ENCODE peak calls at places on chromosomes 3 and 15, in five cellular contexts. One of them, this sample, is unnamed.

GRCh38 chr15:36265422-36265821 is 314.0 kb upstream of the CDIN1 start:
- DNase-seq in heart right ventricle: no peak
- DNase-seq in breast epithelium: no peak
- DNase-seq in AG04450: no peak
- DNase-seq in A549: no peak
- DNase-seq in this sample: no peak

GRCh38 chr15:66859688-66860253 is 157.7 kb downstream of the SMAD6 start:
- DNase-seq in heart right ventricle: no peak
- DNase-seq in breast epithelium: no peak
- DNase-seq in AG04450: no peak
- DNase-seq in A549: no peak
- DNase-seq in this sample: no peak

GRCh38 chr3:70138606-70139005 is 139.1 kb downstream of the SAMMSON start:
- DNase-seq in heart right ventricle: no peak
- DNase-seq in breast epithelium: no peak
- DNase-seq in AG04450: no peak
- DNase-seq in A549: no peak
- DNase-seq in this sample: no peak

GRCh38 chr3:39505866-39506738 is 38.6 kb downstream of the MOBP start:
- DNase-seq in heart right ventricle: no peak
- DNase-seq in breast epithelium: no peak
- DNase-seq in AG04450: no peak
- DNase-seq in A549: no peak
- DNase-seq in this sample: no peak

GRCh38 chr3:24510030-24510648 is 15.5 kb upstream of the THRB start:
- DNase-seq in heart right ventricle: no peak
- DNase-seq in breast epithelium: no peak
- DNase-seq in AG04450: no peak
- DNase-seq in A549: no peak
- DNase-seq in this sample: no peak

GRCh38 chr3:148873270-148873927 is 8.3 kb downstream of the CPA3 start:
- DNase-seq in heart right ventricle: no peak
- DNase-seq in breast epithelium: no peak
- DNase-seq in AG04450: no peak
- DNase-seq in A549: no peak
- DNase-seq in this sample: no peak

GRCh38 chr3:104460477-104461406 is 906.0 kb upstream of the ALCAM start:
- DNase-seq in heart right ventricle: no peak
- DNase-seq in breast epithelium: no peak
- DNase-seq in AG04450: peak
- DNase-seq in A549: no peak
- DNase-seq in this sample: peak

GRCh38 chr3:170762081-170762480 is 107.9 kb downstream of the RPL22L1 start:
- DNase-seq in heart right ventricle: no peak
- DNase-seq in breast epithelium: no peak
- DNase-seq in AG04450: no peak
- DNase-seq in A549: no peak
- DNase-seq in this sample: no peak

GRCh38 chr3:98450372-98450771 is 12.6 kb upstream of the OR5K1 start:
- DNase-seq in heart right ventricle: no peak
- DNase-seq in breast epithelium: no peak
- DNase-seq in AG04450: no peak
- DNase-seq in A549: no peak
- DNase-seq in this sample: no peak

GRCh38 chr3:189099031-189099471 is 72.7 kb upstream of the TPRG1 start:
- DNase-seq in heart right ventricle: peak
- DNase-seq in breast epithelium: peak
- DNase-seq in AG04450: no peak
- DNase-seq in A549: no peak
- DNase-seq in this sample: no peak

GRCh38 chr15:100890850-100891249 is 11.2 kb downstream of the ALDH1A3 start:
- DNase-seq in heart right ventricle: no peak
- DNase-seq in breast epithelium: no peak
- DNase-seq in AG04450: no peak
- DNase-seq in A549: no peak
- DNase-seq in this sample: no peak

GRCh38 chr15:100890059-100890720 is 10.6 kb downstream of the ALDH1A3 start:
- DNase-seq in heart right ventricle: no peak
- DNase-seq in breast epithelium: no peak
- DNase-seq in AG04450: no peak
- DNase-seq in A549: no peak
- DNase-seq in this sample: no peak

GRCh38 chr15:100893261-100893963 is 13.8 kb downstream of the ALDH1A3 start:
- DNase-seq in heart right ventricle: no peak
- DNase-seq in breast epithelium: no peak
- DNase-seq in AG04450: no peak
- DNase-seq in A549: no peak
- DNase-seq in this sample: no peak

GRCh38 chr15:100892013-100892355 is 12.4 kb downstream of the ALDH1A3 start:
- DNase-seq in heart right ventricle: no peak
- DNase-seq in breast epithelium: no peak
- DNase-seq in AG04450: no peak
- DNase-seq in A549: no peak
- DNase-seq in this sample: no peak

GRCh38 chr15:100891316-100892012 is 11.8 kb downstream of the ALDH1A3 start:
- DNase-seq in heart right ventricle: no peak
- DNase-seq in breast epithelium: no peak
- DNase-seq in AG04450: no peak
- DNase-seq in A549: no peak
- DNase-seq in this sample: no peak
- TF ChIP-seq CTCF in heart right ventricle: no peak
- TF ChIP-seq CTCF in breast epithelium: no peak
- TF ChIP-seq CTCF in AG04450: no peak
- TF ChIP-seq CTCF in A549: no peak
- TF ChIP-seq CTCF in this sample: no peak

GRCh38 chr15:32029862-32030781 is at the start of gene CHRNA7:
- DNase-seq in heart right ventricle: peak
- DNase-seq in breast epithelium: peak
- DNase-seq in AG04450: no peak
- DNase-seq in A549: peak
- DNase-seq in this sample: no peak

GRCh38 chr15:32033186-32033890 is 3.0 kb downstream of the CHRNA7 start:
- DNase-seq in heart right ventricle: no peak
- DNase-seq in breast epithelium: no peak
- DNase-seq in AG04450: no peak
- DNase-seq in A549: no peak
- DNase-seq in this sample: no peak

GRCh38 chr15:32029409-32029861 is 880 bp upstream of the CHRNA7 start:
- DNase-seq in heart right ventricle: no peak
- DNase-seq in breast epithelium: no peak
- DNase-seq in AG04450: no peak
- DNase-seq in A549: peak
- DNase-seq in this sample: no peak

GRCh38 chr15:32028921-32029320 is 1.4 kb upstream of the CHRNA7 start:
- DNase-seq in heart right ventricle: no peak
- DNase-seq in breast epithelium: no peak
- DNase-seq in AG04450: no peak
- DNase-seq in A549: no peak
- DNase-seq in this sample: no peak

GRCh38 chr15:32030795-32031194 is 480 bp downstream of the CHRNA7 start:
- DNase-seq in heart right ventricle: no peak
- DNase-seq in breast epithelium: no peak
- DNase-seq in AG04450: no peak
- DNase-seq in A549: no peak
- DNase-seq in this sample: no peak
- H3K4me3 ChIP-seq in heart right ventricle: peak
- H3K4me3 ChIP-seq in breast epithelium: peak
- H3K4me3 ChIP-seq in AG04450: peak
- H3K4me3 ChIP-seq in A549: peak
- H3K4me3 ChIP-seq in this sample: peak

GRCh38 chr15:79185199-79185598 is 94.6 kb upstream of the RASGRF1 start:
- DNase-seq in heart right ventricle: no peak
- DNase-seq in breast epithelium: no peak
- DNase-seq in AG04450: no peak
- DNase-seq in A549: no peak
- DNase-seq in this sample: no peak
- TF ChIP-seq CTCF in heart right ventricle: no peak
- TF ChIP-seq CTCF in breast epithelium: no peak
- TF ChIP-seq CTCF in AG04450: no peak
- TF ChIP-seq CTCF in A549: no peak
- TF ChIP-seq CTCF in this sample: peak

DNA sequence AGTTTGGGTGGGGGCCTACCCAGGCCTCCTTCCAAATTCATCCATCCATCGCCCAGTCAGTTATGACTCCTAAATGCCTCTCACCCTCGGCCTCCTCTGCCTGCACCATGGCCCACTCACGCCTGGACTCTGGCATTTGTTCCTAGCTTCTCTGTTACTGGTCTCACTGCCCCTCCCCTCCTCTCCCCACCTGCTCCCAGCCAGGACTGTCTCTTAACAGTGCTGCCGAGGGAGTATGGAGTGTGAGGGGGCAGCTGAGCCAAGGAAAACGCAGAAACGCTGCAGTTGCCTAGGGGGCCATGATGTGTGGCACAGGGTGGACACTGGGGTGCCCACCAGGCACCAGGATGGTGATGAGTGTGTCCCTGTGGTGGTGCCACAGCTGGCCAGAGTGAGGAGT is 3.1 kb downstream of the RCCD1 start:
- DNase-seq in heart right ventricle: no peak
- DNase-seq in breast epithelium: no peak
- DNase-seq in AG04450: no peak
- DNase-seq in A549: no peak
- DNase-seq in this sample: no peak
- H3K4me3 ChIP-seq in heart right ventricle: no peak
- H3K4me3 ChIP-seq in breast epithelium: peak
- H3K4me3 ChIP-seq in AG04450: peak
- H3K4me3 ChIP-seq in A549: no peak
- H3K4me3 ChIP-seq in this sample: no peak

GRCh38 chr3:908839-909238 is 184.0 kb upstream of the CNTN6 start:
- DNase-seq in heart right ventricle: no peak
- DNase-seq in breast epithelium: no peak
- DNase-seq in AG04450: no peak
- DNase-seq in A549: no peak
- DNase-seq in this sample: no peak
- TF ChIP-seq CTCF in heart right ventricle: no peak
- TF ChIP-seq CTCF in breast epithelium: no peak
- TF ChIP-seq CTCF in AG04450: no peak
- TF ChIP-seq CTCF in A549: no peak
- TF ChIP-seq CTCF in this sample: peak

DNA sequence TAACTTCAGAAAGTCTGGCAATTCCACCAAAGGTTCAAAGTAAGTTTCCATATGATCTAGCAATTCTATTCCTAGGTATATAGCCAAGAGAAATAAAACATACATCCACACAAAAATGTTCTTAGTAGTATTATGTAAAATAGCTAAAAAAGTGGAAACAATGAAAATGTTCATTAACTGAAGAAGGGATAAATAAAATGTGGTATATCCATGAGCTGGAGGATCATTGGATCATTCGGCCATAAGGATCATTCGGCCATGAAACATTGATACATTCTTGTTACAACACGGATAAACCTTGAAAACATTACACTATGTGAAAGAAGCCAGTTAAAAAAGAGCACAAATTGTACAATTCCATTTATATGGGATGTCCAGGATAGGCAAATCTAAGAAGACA is 2.4 kb downstream of the KPNA4 start:
- DNase-seq in heart right ventricle: no peak
- DNase-seq in breast epithelium: no peak
- DNase-seq in AG04450: no peak
- DNase-seq in A549: no peak
- DNase-seq in this sample: no peak
- H3K4me3 ChIP-seq in heart right ventricle: peak
- H3K4me3 ChIP-seq in breast epithelium: no peak
- H3K4me3 ChIP-seq in AG04450: peak
- H3K4me3 ChIP-seq in A549: peak
- H3K4me3 ChIP-seq in this sample: no peak

DNA sequence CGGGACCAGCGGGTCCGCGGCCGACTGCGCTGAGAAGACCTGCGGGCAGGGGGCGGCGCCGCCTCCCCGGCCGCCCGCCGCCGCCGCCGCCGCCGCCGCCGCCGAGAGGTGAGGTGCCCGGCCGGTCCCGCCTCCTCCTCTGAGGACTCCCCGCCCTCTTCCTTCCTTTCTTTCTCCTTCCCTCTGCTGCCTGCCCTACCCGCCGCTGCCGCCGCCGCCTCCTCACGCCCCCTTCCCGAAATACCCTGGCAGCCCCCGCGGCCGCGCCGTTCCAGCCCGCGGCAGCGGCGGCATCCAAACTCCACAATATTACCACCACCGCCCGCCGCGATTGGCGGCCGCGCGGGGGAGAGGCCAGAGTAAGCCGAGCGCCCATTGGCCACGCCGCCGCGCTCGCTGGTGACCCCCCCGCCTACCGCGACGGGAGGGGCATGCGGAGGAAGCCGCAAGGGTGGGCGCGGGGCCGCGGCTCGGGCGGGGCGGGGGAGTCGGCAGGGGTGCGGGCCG is 61.8 kb upstream of the ANKRD28 start:
- DNase-seq in heart right ventricle: peak
- DNase-seq in breast epithelium: peak
- DNase-seq in AG04450: peak
- DNase-seq in A549: peak
- DNase-seq in this sample: peak
- TF ChIP-seq CTCF in heart right ventricle: no peak
- TF ChIP-seq CTCF in breast epithelium: no peak
- TF ChIP-seq CTCF in AG04450: no peak
- TF ChIP-seq CTCF in A549: no peak
- TF ChIP-seq CTCF in this sample: no peak

This sample was measured in kidney epithelial cell.